ENCODE peak calls at places on chromosomes 16 and 17, in five cellular contexts. T is A549, L is caudate nucleus, Y is stomach, R is GM23248. U is an unnamed sample.

GRCh38 chr16:74984194-74984669 is 691 bp downstream of the WDR59 start:
- DNase-seq in T (peak), L (no peak), Y (no peak), R (peak), U (no peak)

GRCh38 chr16:10558746-10559641 is 21.4 kb downstream of the EMP2 start:
- DNase-seq in T (no peak), L (peak), Y (peak), R (peak), U (peak)

GRCh38 chr17:27856676-27857429 is 36.3 kb downstream of the LYRM9 start:
- DNase-seq in T (no peak), L (no peak), Y (no peak), R (no peak), U (no peak)

GRCh38 chr17:79728908-79729471 is 1.8 kb upstream of the ENPP7 start:
- DNase-seq in T (no peak), L (no peak), Y (no peak), R (no peak), U (no peak)

GRCh38 chr17:59378621-59379194 is 47.3 kb downstream of the YPEL2 start:
- DNase-seq in T (no peak), L (no peak), Y (no peak), R (peak), U (no peak)

GRCh38 chr17:61399131-61400057 is at the start of gene TBX2:
- DNase-seq in T (peak), L (no peak), Y (peak), R (peak), U (peak)

GRCh38 chr17:17711708-17712141 is 30.5 kb downstream of the RAI1 start:
- DNase-seq in T (no peak), L (no peak), Y (peak), R (no peak), U (no peak)

GRCh38 chr16:69365901-69366300 is 14.3 kb upstream of the TMED6 start:
- DNase-seq in T (no peak), L (no peak), Y (no peak), R (peak), U (no peak)

GRCh38 chr17:82384051-82384729 is 12.6 kb downstream of the UTS2R start:
- DNase-seq in T (no peak), L (no peak), Y (no peak), R (no peak), U (peak)

GRCh38 chr17:74569392-74570003 is 2.2 kb upstream of the CD300H start:
- DNase-seq in T (peak), L (no peak), Y (peak), R (peak), U (no peak)

GRCh38 chr16:1557576-1557975 is 24.1 kb downstream of the TMEM204 start:
- DNase-seq in T (no peak), L (no peak), Y (no peak), R (no peak), U (no peak)

GRCh38 chr16:30491744-30492308 is 19.3 kb downstream of the ITGAL start:
- DNase-seq in T (peak), L (no peak), Y (no peak), R (peak), U (no peak)

GRCh38 chr17:10563991-10564660 is 14.7 kb upstream of the MYH2 start:
- DNase-seq in T (no peak), L (no peak), Y (no peak), R (no peak), U (no peak)

GRCh38 chr17:79078476-79079190 is 4.0 kb downstream of the ENGASE start:
- DNase-seq in T (no peak), L (no peak), Y (no peak), R (no peak), U (no peak)

GRCh38 chr17:47669060-47669459 is 19.3 kb downstream of the KPNB1 start:
- DNase-seq in T (no peak), L (no peak), Y (no peak), R (no peak), U (no peak)

GRCh38 chr17:55726440-55726839 is 3.8 kb upstream of the TMEM100 start:
- DNase-seq in T (peak), L (no peak), Y (peak), R (peak), U (no peak)

GRCh38 chr16:31707743-31708335 is 165.8 kb upstream of the ZNF267 start:
- DNase-seq in T (no peak), L (no peak), Y (no peak), R (no peak), U (no peak)

GRCh38 chr16:58009856-58010416 is 8.7 kb downstream of the USB1 start:
- DNase-seq in T (no peak), L (no peak), Y (no peak), R (no peak), U (no peak)

GRCh38 chr17:78697122-78697845 is 84.8 kb downstream of the CYTH1 start:
- DNase-seq in T (no peak), L (no peak), Y (no peak), R (peak), U (no peak)

GRCh38 chr16:18839555-18839954 is 38.2 kb upstream of the ARL6IP1 start:
- DNase-seq in T (no peak), L (no peak), Y (peak), R (no peak), U (no peak)

GRCh38 chr16:84976644-84977400 is 34.5 kb downstream of the ZDHHC7 start:
- DNase-seq in T (no peak), L (peak), Y (peak), R (no peak), U (peak)

GRCh38 chr17:16938031-16938430 is 33.9 kb downstream of the TNFRSF13B start:
- DNase-seq in T (no peak), L (no peak), Y (peak), R (no peak), U (no peak)

GRCh38 chr16:1341495-1342388 is 8.3 kb downstream of the BAIAP3 start:
- DNase-seq in T (no peak), L (no peak), Y (no peak), R (no peak), U (no peak)

GRCh38 chr17:9408381-9408780 is 167.2 kb downstream of the STX8 start:
- DNase-seq in T (no peak), L (no peak), Y (no peak), R (peak), U (no peak)

GRCh38 chr17:82110298-82110697 is 12.3 kb upstream of the FASN start:
- DNase-seq in T (no peak), L (no peak), Y (no peak), R (no peak), U (no peak)

GRCh38 chr16:9112166-9112843 is 20.9 kb downstream of the HAPSTR1 start:
- DNase-seq in T (peak), L (no peak), Y (no peak), R (peak), U (no peak)

DNA sequence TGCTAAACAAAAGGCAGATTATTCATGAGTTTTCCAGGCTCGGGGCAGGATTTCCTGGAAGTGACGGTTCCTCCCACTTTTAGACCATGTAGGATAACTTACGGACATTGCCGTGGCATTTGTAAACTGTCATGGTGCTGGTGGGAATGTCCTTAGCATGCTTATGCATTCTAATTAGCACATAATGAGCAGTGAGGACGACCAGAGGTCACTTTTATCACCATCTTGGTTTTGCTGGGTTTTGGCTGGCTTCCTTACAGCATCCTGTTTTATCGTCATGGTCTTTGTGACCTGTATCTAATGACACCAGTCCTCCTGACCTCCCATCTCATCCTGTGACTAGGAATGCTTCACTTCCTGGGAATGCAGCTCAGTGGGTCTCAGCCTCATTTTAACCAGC is 165.0 kb downstream of the SNX29 start:
- DNase-seq in T (no peak), L (no peak), Y (no peak), R (no peak), U (no peak)
- H3K27ac ChIP-seq in T (no peak), L (no peak), Y (no peak), R (no peak), U (no peak)

DNA sequence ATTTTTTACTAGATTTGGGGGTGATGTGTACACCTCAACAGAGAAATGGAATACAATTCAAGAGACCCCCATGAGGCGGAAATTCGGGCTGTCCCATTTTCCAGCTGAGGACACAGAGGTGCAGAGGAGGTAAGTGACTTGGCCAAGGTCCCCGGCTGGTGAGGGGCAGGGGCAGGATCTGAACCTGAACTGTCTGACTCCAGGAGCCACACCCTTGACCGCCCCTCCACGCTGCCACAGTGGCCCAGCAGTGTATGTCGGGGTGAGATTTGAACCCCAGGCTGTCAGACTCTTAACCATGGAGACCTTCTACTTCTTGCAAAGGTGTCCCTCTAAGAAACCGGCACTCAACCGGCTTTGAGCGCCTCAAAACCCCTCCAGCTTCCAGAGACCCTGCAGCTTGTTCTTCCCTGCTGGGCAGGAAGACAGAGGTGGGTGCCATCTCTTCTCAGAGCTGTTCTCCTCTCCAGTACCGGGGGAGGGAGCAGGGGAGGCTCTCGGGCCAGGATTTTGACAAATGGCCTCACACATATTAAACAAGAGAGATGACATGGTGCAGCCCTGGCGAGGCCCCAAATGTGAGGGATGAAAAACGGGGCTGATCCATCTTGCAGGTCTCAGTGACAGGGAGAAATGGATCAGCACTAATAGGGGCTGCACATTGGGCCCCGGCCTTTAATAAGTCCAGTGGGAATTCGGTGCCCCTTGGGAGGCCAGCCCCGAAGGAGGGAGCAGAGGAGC is 222.3 kb downstream of the GSG1L start:
- DNase-seq in T (no peak), L (no peak), Y (no peak), R (no peak), U (no peak)
- H3K27ac ChIP-seq in T (no peak), L (no peak), Y (no peak), R (no peak), U (no peak)

GRCh38 chr16:16096858-16097213 is 126.5 kb downstream of the ABCC6 start:
- DNase-seq in T (no peak), L (no peak), Y (no peak), R (no peak), U (no peak)

GRCh38 chr16:16092925-16093624 is 130.2 kb downstream of the ABCC6 start:
- DNase-seq in T (no peak), L (no peak), Y (peak), R (peak), U (no peak)

GRCh38 chr16:16095646-16096045 is 127.6 kb downstream of the ABCC6 start:
- DNase-seq in T (no peak), L (no peak), Y (no peak), R (peak), U (no peak)

GRCh38 chr16:16096161-16096857 is 127.0 kb downstream of the ABCC6 start:
- DNase-seq in T (no peak), L (no peak), Y (no peak), R (peak), U (no peak)

DNA sequence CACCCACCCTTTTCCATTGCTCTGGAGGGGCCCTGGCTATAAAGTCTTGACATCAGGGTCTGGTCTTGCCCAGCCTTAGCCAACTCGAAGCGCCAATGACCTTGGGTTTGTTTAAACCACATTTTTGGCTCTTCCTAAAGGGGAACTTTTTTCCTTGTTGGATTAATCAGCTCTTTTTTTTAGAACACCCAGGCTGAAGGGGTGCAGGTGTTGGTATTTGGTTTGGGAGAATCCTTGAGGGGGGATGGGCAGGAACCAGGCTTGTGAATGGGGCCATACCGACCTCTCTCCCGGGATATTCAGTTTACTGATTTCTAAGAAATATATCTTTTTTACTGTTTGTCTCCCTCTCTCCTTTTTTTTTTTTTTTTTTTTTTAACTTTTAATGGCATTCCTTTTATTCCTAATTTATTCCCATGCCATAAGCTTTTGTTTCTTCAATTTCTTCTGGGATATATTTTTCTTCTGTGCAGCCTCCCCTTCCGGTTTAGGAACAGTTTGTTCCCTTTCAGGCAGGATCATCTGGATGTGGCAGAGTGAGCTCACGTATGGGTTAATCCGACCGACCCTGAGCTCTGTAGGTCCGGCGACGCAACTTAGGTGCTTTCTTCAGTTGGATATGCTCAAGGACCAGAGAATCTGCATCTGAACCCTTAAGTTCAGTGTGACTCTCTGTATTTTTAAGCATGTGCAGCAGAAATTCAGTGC is 129.5 kb downstream of the ABCC6 start:
- DNase-seq in T (no peak), L (no peak), Y (no peak), R (no peak), U (no peak)
- H3K27ac ChIP-seq in T (no peak), L (no peak), Y (peak), R (no peak), U (no peak)

GRCh38 chr17:62868008-62868407 is 59.9 kb upstream of the MARCHF10 start:
- DNase-seq in T (no peak), L (no peak), Y (no peak), R (no peak), U (no peak)

GRCh38 chr17:62875296-62875695 is 67.2 kb upstream of the MARCHF10 start:
- DNase-seq in T (no peak), L (no peak), Y (no peak), R (no peak), U (no peak)

GRCh38 chr17:62869885-62870580 is 61.9 kb upstream of the MARCHF10 start:
- DNase-seq in T (peak), L (no peak), Y (no peak), R (peak), U (no peak)

GRCh38 chr17:62871291-62871690 is 63.2 kb upstream of the MARCHF10 start:
- DNase-seq in T (no peak), L (no peak), Y (no peak), R (no peak), U (no peak)

DNA sequence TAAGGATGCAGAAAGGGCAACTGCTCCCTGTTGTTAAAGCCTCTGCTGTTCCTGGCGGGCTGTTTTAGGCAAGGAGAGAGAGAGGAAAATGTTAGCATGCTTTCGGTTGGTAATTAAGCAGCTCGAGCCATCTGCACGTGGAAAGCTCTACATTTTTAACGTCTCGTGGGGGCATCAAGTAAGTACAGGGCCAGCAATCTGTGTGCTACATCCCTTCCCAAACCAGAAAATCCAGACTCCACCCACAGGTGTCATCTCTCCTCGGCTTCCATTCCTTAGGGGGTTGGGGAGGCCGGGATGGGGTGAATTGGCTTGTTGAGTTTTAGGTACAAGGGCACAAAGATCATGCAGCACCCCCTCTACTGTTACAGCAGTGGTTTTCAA is 62.5 kb upstream of the MARCHF10 start:
- DNase-seq in T (no peak), L (no peak), Y (no peak), R (no peak), U (no peak)
- H3K27ac ChIP-seq in T (no peak), L (peak), Y (no peak), R (no peak), U (no peak)

GRCh38 chr17:57459286-57459915 is 203.1 kb downstream of the MSI2 start:
- DNase-seq in T (peak), L (no peak), Y (no peak), R (peak), U (no peak)

GRCh38 chr17:57461082-57461481 is 204.8 kb downstream of the MSI2 start:
- DNase-seq in T (no peak), L (no peak), Y (no peak), R (peak), U (no peak)

GRCh38 chr17:57464191-57464864 is 208.0 kb downstream of the MSI2 start:
- DNase-seq in T (no peak), L (no peak), Y (no peak), R (no peak), U (no peak)

GRCh38 chr17:57463103-57463885 is 207.0 kb downstream of the MSI2 start:
- DNase-seq in T (peak), L (no peak), Y (no peak), R (peak), U (no peak)

GRCh38 chr17:57462007-57462579 is 205.8 kb downstream of the MSI2 start:
- DNase-seq in T (no peak), L (no peak), Y (no peak), R (no peak), U (no peak)
- H3K27ac ChIP-seq in T (peak), L (peak), Y (no peak), R (no peak), U (no peak)

U was measured in left lung.